ENCODE peak calls at places on chromosomes 12 and 14, in four cellular contexts. G is heart left ventricle; U is CD4-positive, CD25-positive, alpha-beta regulatory T cell; C is aorta. Y is an unnamed sample. For H3K27me3, H3K36me3 and H3K4me1, the result is how much of the 10 kb centered on the place peaks cover.

GRCh38 chr12:123270380-123271181 is 1.1 kb downstream of the CDK2AP1 start:
- DNase-seq in C (peak), G (no peak), U (no peak), Y (peak)

GRCh38 chr14:38336298-38336697 is 80.4 kb upstream of the CLEC14A start:
- DNase-seq in U (no peak), C (no peak), G (no peak), Y (no peak)

GRCh38 chr14:93430319-93430801 is 379 bp upstream of the UNC79 start:
- DNase-seq in G (no peak), C (no peak), U (no peak), Y (no peak)

GRCh38 chr12:29552324-29552927 is 54.9 kb upstream of the OVCH1 start:
- DNase-seq in C (peak), U (peak), G (peak), Y (peak)

GRCh38 chr12:104462931-104463339 is 6.2 kb downstream of the CHST11 start:
- DNase-seq in U (peak), C (no peak), G (no peak), Y (no peak)

GRCh38 chr14:30267141-30267540 is 291.8 kb upstream of the G2E3 start:
- DNase-seq in U (no peak), G (no peak), C (no peak), Y (no peak)

GRCh38 chr12:54040148-54040494 is 7.3 kb downstream of the HOXC5 start:
- DNase-seq in G (no peak), U (no peak), C (no peak), Y (no peak)

GRCh38 chr12:124509676-124510300 is 57.6 kb downstream of the NCOR2 start:
- DNase-seq in U (no peak), C (peak), G (peak), Y (peak)

GRCh38 chr12:42030588-42030987 is 114.1 kb downstream of the GXYLT1 start:
- DNase-seq in U (no peak), C (no peak), G (no peak), Y (no peak)

GRCh38 chr12:117300131-117300530 is 61.3 kb downstream of the NOS1 start:
- DNase-seq in G (no peak), C (no peak), U (no peak), Y (no peak)

GRCh38 chr12:31959701-31960391 is 631 bp downstream of the RESF1 start:
- DNase-seq in G (peak), U (peak), C (peak), Y (peak)

GRCh38 chr12:113196996-113197395 is 11.5 kb downstream of the RITA1 start:
- DNase-seq in C (peak), G (peak), U (peak), Y (peak)

GRCh38 chr14:26370118-26370517 is 227.7 kb downstream of the NOVA1 start:
- DNase-seq in G (no peak), C (no peak), U (no peak), Y (no peak)

GRCh38 chr12:127595506-127595905 is 671.5 kb upstream of the TMEM132C start:
- DNase-seq in U (no peak), C (no peak), G (no peak), Y (no peak)

GRCh38 chr14:25833341-25834121 is 764.3 kb downstream of the NOVA1 start:
- DNase-seq in G (peak), C (no peak), U (no peak), Y (no peak)

GRCh38 chr14:50407089-50407813 is 10.6 kb upstream of the CDKL1 start:
- DNase-seq in C (no peak), G (no peak), U (no peak), Y (no peak)

GRCh38 chr14:71382315-71382714 is 475.1 kb downstream of the PCNX1 start:
- DNase-seq in C (no peak), U (no peak), G (no peak), Y (no peak)

GRCh38 chr14:102592969-102593840 is 756 bp downstream of the RCOR1 start:
- DNase-seq in C (peak), G (peak), U (peak), Y (peak)

GRCh38 chr12:14366211-14366762 is 805 bp downstream of the ATF7IP start:
- DNase-seq in C (no peak), U (peak), G (no peak), Y (no peak)

GRCh38 chr14:104844306-104845032 is 20.6 kb upstream of the CEP170B start:
- DNase-seq in C (peak), U (no peak), G (no peak), Y (no peak)

GRCh38 chr14:103156733-103157411 is 33.6 kb downstream of the TNFAIP2 start:
- DNase-seq in G (no peak), C (no peak), U (no peak), Y (no peak)

GRCh38 chr14:77265561-77266335 is 5.3 kb downstream of the NGB start:
- DNase-seq in G (no peak), U (no peak), C (no peak), Y (no peak)

GRCh38 chr12:113222730-113223531 is 1.7 kb downstream of the TPCN1 start:
- DNase-seq in G (peak), U (peak), C (peak), Y (peak)

GRCh38 chr14:99249389-99249788 is 22.6 kb downstream of the BCL11B start:
- DNase-seq in U (peak), G (no peak), C (no peak), Y (no peak)

GRCh38 chr12:110561471-110562201 is 21.5 kb downstream of the PPTC7 start:
- DNase-seq in G (no peak), U (no peak), C (no peak), Y (no peak)

GRCh38 chr12:89665556-89665955 is 43.1 kb downstream of the ATP2B1 start:
- DNase-seq in U (peak), C (no peak), G (no peak), Y (no peak)

GRCh38 chr14:51844482-51844881 is 15.9 kb upstream of the GNG2 start:
- DNase-seq in G (no peak), C (no peak), U (no peak), Y (no peak)

GRCh38 chr14:96385385-96385784 is 6.5 kb upstream of the AK7 start:
- DNase-seq in U (no peak), C (no peak), G (no peak), Y (no peak)

GRCh38 chr12:2692156-2692555 is 102.6 kb upstream of the FKBP4 start:
- DNase-seq in U (peak), C (no peak), G (no peak), Y (no peak)
- H3K27me3 ChIP-seq in U (under half), C (under half), G (under half), Y (under half)

DNA sequence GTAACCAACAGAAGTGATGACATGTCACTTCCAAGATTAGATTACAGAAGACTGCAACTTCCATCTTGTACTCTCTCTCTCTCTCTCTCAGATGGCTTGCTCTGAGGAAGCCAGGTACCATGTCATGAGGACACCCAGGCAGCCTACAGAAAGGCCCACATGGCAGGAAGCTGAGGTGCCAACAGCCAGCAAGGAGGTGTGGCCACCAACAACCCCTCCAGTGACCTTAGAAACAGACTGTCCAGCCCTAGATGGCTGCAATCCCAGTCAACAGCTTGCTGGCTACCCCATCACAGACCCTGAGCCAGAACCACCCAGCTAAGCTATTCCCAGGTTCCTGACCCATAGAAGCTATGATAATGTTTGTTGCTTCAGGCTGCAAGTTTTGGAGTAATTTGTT is 178.4 kb downstream of the ITPR2 start:
- DNase-seq in U (no peak), C (no peak), G (no peak), Y (no peak)
- H3K36me3 ChIP-seq in U (half or more), C (under half), G (under half), Y (half or more)

DNA sequence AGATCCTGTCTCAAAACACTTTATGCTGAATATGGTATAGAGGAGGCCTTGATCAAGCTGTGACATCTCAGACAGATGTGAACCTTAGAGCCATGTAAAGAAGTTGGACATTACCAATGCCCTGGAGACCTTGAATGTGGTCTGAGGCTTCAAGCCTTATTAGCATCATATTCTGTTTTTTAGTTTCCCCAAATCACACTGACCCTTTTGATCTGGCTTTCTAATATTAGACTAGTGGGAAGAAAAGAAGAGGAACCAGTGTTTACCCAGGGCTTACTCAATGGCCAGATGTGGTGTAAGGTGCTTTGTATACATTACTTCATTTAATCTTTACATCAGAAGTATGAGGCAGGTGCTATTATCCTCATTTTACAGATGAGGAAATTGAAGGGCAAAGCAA is 10.6 kb upstream of the TBPL2 start:
- DNase-seq in U (no peak), C (no peak), G (no peak), Y (no peak)
- H3K4me1 ChIP-seq in U (under half), C (under half), G (under half), Y (under half)

GRCh38 chr12:128968668-128969067 is 115.4 kb downstream of the GLT1D1 start:
- DNase-seq in U (no peak), C (no peak), G (no peak), Y (no peak)
- H3K27me3 ChIP-seq in U (under half), C (under half), G (under half), Y (half or more)

DNA sequence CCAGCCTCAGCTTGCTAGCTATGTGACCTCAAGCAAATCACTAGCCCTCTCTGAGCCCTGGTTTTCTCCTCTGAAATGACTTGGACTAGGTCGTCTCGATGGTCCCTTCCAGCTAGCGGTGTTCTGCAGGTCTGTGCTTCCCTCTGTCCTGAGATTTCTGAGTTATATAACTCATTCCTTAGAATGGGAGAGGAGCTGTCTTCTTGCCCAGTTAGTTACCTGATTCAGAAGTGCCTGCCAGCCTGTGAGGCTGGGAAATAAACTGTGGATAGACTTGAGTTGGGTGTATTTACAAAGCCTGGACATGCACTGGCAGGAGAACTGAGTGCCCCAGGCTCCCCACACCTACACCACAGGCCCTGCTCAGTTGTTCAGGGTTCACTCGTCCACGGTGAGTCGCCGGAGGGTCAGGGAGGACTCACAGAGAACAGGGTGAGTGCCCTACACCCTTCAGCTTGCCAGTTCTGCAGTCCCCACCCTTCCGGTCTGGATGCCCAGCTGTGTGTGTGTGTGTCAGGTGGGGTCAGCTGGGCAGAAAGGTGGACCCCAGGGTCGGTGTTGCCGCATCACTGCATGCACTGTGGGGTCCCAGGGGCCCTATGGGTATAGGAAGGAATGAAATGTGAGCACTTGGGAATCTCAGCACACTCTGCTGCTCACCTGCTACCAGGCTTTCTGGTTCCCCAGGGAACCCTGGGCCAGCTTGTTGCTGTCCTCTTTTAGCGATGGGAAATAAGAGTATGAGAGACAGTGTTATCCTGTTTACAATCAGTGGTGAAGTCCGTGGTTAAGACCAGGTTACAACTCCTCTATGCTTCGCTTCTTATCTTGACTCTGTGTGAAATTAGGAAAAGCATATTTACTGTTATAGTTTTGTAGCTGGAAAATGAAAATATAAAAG is 348.2 kb downstream of the DPF3 start:
- DNase-seq in C (peak), G (no peak), U (no peak), Y (no peak)
- H3K36me3 ChIP-seq in C (under half), G (under half), U (under half), Y (under half)